ENCODE peak calls at places on chromosomes 3 and 15, in five cellular contexts. R is K562, J is A549, Q is HepG2, I is GM12878. Z is an unnamed sample. For H3K9me3, the result is how much of the 10 kb centered on the place peaks cover.

GRCh38 chr3:122681294-122682015 is 816 bp downstream of the PARP14 start:
- DNase-seq in R (no peak), J (no peak), Q (no peak), I (no peak), Z (peak)

GRCh38 chr3:57627976-57628375 is 30.8 kb upstream of the ARF4 start:
- DNase-seq in R (no peak), J (no peak), Q (no peak), I (no peak), Z (no peak)

GRCh38 chr3:11713171-11713570 is 69.5 kb upstream of the VGLL4 start:
- DNase-seq in R (no peak), J (no peak), Q (no peak), I (no peak), Z (no peak)

GRCh38 chr3:72177075-72178050 is 392.4 kb upstream of the PROK2 start:
- DNase-seq in R (peak), J (no peak), Q (no peak), I (no peak), Z (peak)

GRCh38 chr15:70557506-70558258 is 205.7 kb downstream of the UACA start:
- DNase-seq in R (no peak), J (no peak), Q (no peak), I (no peak), Z (no peak)

GRCh38 chr3:124770341-124771082 is 40.3 kb downstream of the UMPS start:
- DNase-seq in R (peak), J (no peak), Q (no peak), I (no peak), Z (no peak)

GRCh38 chr3:141789281-141789680 is 26.1 kb downstream of the GRK7 start:
- DNase-seq in R (peak), J (peak), Q (peak), I (no peak), Z (no peak)

GRCh38 chr3:195080125-195080524 is 190.8 kb downstream of the XXYLT1 start:
- DNase-seq in R (no peak), J (no peak), Q (no peak), I (no peak), Z (peak)

GRCh38 chr3:61452536-61452991 is 108.8 kb upstream of the PTPRG start:
- DNase-seq in R (no peak), J (no peak), Q (no peak), I (no peak), Z (no peak)

GRCh38 chr15:93088981-93089854 is at the start of gene RGMA:
- DNase-seq in R (no peak), J (no peak), Q (no peak), I (no peak), Z (no peak)

GRCh38 chr3:34948431-34948971 is 690.8 kb upstream of the ARPP21 start:
- DNase-seq in R (no peak), J (no peak), Q (no peak), I (no peak), Z (no peak)

GRCh38 chr3:133676336-133677118 is 14.8 kb upstream of the TOPBP1 start:
- DNase-seq in R (no peak), J (no peak), Q (no peak), I (no peak), Z (no peak)

GRCh38 chr3:150349314-150350097 is 58.6 kb upstream of the TSC22D2 start:
- DNase-seq in R (no peak), J (no peak), Q (no peak), I (no peak), Z (no peak)

GRCh38 chr3:166446291-166446690 is 609.1 kb upstream of the BCHE start:
- DNase-seq in R (no peak), J (no peak), Q (no peak), I (no peak), Z (no peak)

GRCh38 chr3:188608401-188608800 is 454.4 kb downstream of the LPP start:
- DNase-seq in R (no peak), J (no peak), Q (no peak), I (no peak), Z (no peak)

GRCh38 chr15:67068724-67069400 is 3.5 kb downstream of the SMAD3 start:
- DNase-seq in R (peak), J (no peak), Q (no peak), I (no peak), Z (peak)

GRCh38 chr3:58018892-58019291 is 10.7 kb downstream of the FLNB start:
- DNase-seq in R (no peak), J (no peak), Q (no peak), I (no peak), Z (no peak)

GRCh38 chr3:26989042-26989441 is 366.5 kb downstream of the LRRC3B start:
- DNase-seq in R (no peak), J (no peak), Q (no peak), I (no peak), Z (no peak)

GRCh38 chr3:104519068-104519467 is 847.6 kb upstream of the ALCAM start:
- DNase-seq in R (no peak), J (no peak), Q (no peak), I (peak), Z (no peak)
- TF ChIP-seq MYC in R (no peak), J (no peak), Q (no peak), I (no peak), Z (no peak)

GRCh38 chr15:22240403-22240802 is 160.1 kb downstream of the OR4M2 start:
- DNase-seq in R (no peak), J (no peak), Q (no peak), I (no peak), Z (no peak)

GRCh38 chr15:22243440-22244130 is 163.3 kb downstream of the OR4M2 start:
- DNase-seq in R (no peak), J (no peak), Q (no peak), I (no peak), Z (no peak)

GRCh38 chr15:22239806-22240180 is 159.5 kb downstream of the OR4M2 start:
- DNase-seq in R (no peak), J (no peak), Q (no peak), I (no peak), Z (no peak)

GRCh38 chr15:22241451-22241850 is 161.1 kb downstream of the OR4M2 start:
- DNase-seq in R (no peak), J (no peak), Q (no peak), I (no peak), Z (no peak)

DNA sequence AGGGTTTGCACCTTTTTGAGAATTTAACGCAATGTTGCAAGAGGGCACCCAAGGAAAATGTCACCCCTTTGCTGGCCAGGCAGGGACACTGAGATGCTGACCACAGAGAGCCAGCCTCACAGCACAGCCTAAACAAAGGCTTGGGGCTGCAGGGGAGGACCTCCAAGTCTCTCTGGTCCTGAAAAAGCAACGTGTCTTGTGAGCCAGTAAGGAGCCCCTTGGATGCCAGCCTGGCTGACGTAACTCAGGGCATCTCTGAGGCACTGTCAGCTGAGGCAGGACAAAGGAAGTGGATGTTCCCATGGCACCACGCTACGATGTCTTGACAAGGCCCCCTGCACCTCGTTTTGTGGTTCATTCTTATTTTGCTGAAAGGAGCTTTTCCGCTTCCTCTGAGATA is 160.6 kb downstream of the OR4M2 start:
- DNase-seq in R (no peak), J (no peak), Q (no peak), I (no peak), Z (no peak)
- H3K9me3 ChIP-seq in R (under half), J (under half), Q (under half), I (under half), Z (under half)

GRCh38 chr3:193174137-193174536 is 66.9 kb upstream of the PLAAT1 start:
- DNase-seq in R (no peak), J (no peak), Q (no peak), I (no peak), Z (no peak)
- TF ChIP-seq MYC in R (no peak), J (no peak), Q (no peak), I (no peak), Z (no peak)

GRCh38 chr15:25240461-25241021 is 198.3 kb downstream of the UBE3A start:
- DNase-seq in R (no peak), J (no peak), Q (no peak), I (no peak), Z (no peak)

GRCh38 chr15:25242957-25243799 is 195.6 kb downstream of the UBE3A start:
- DNase-seq in R (no peak), J (no peak), Q (no peak), I (no peak), Z (no peak)

GRCh38 chr15:25239471-25240345 is 199.1 kb downstream of the UBE3A start:
- DNase-seq in R (no peak), J (no peak), Q (no peak), I (no peak), Z (no peak)

GRCh38 chr15:25242166-25242879 is 196.5 kb downstream of the UBE3A start:
- DNase-seq in R (no peak), J (no peak), Q (no peak), I (no peak), Z (no peak)

DNA sequence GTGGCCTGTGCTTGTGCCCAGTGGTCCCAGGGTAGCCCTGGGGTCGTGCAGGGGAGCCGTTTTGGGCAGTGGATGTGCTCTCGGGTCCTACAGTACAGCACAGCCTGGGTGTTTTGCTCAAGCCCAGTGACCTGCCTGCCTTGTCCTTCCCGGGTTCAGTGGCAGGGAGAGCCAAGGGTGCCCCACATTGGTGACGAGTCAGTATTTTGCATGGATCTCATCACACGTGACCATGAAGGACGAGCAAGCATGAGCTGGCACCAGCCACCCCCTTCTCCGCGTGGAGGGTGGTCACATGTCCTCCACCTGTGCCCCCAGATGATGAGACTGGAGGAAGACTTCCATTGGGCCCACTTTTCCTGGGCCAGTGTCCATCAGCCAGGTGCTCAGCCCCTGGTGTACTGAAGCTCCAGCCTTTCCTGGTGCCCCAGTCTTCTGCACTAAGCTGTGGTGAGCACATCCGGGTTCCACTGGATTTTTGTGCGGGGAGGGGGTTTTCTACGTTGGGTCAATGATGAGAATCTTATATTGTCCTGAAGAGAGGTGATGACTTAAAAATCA is 197.5 kb downstream of the UBE3A start:
- DNase-seq in R (no peak), J (no peak), Q (no peak), I (no peak), Z (no peak)
- H3K9me3 ChIP-seq in R (under half), J (under half), Q (half or more), I (under half), Z (under half)

GRCh38 chr3:183193762-183194701 is 31.5 kb upstream of the LAMP3 start:
- DNase-seq in R (no peak), J (no peak), Q (no peak), I (no peak), Z (no peak)
- TF ChIP-seq MYC in R (no peak), J (no peak), Q (no peak), I (no peak), Z (no peak)

GRCh38 chr15:25250906-25251622 is 187.8 kb downstream of the UBE3A start:
- DNase-seq in R (no peak), J (no peak), Q (no peak), I (no peak), Z (no peak)
- H3K9me3 ChIP-seq in R (under half), J (under half), Q (half or more), I (under half), Z (under half)

Z was measured in endothelial cell of umbilical vein.